ENCODE peak calls at places on chromosome 22, in eight cellular contexts. G is psoas muscle, T is GM06990, I is spleen, C is MM.1S, Q is fibroblast of pulmonary artery, P is ovary, U is thoracic aorta. Z is an unnamed sample.

GRCh38 chr22:20809538-20810185 is 35.7 kb downstream of the SERPIND1 start:
- DNase-seq in G (no peak), T (no peak), I (no peak), C (no peak), Q (no peak), P (no peak), U (no peak), Z (no peak)

GRCh38 chr22:44571566-44572413 is 73.8 kb upstream of the RTL6 start:
- DNase-seq in G (no peak), T (no peak), I (no peak), C (no peak), Q (no peak), P (no peak), U (no peak), Z (no peak)

GRCh38 chr22:35971418-35972119 is 57.1 kb downstream of the RBFOX2 start:
- DNase-seq in G (no peak), T (no peak), I (no peak), C (no peak), Q (peak), P (no peak), U (no peak), Z (no peak)

GRCh38 chr22:35642305-35642741 is 5.9 kb upstream of the APOL6 start:
- DNase-seq in G (no peak), T (no peak), I (peak), C (no peak), Q (peak), P (peak), U (no peak), Z (no peak)

GRCh38 chr22:49724893-49725489 is 102.7 kb downstream of the BRD1 start:
- DNase-seq in G (peak), T (peak), I (peak), C (peak), Q (peak), P (no peak), U (no peak), Z (peak)

GRCh38 chr22:36243996-36244395 is 4.7 kb upstream of the APOL2 start:
- DNase-seq in G (no peak), T (no peak), I (no peak), C (no peak), Q (no peak), P (no peak), U (no peak), Z (no peak)

GRCh38 chr22:49999063-49999900 is 13.3 kb downstream of the IL17REL start:
- DNase-seq in G (no peak), T (no peak), I (peak), C (no peak), Q (no peak), P (no peak), U (peak), Z (no peak)

GRCh38 chr22:36104988-36105387 is 55.6 kb downstream of the APOL3 start:
- DNase-seq in G (no peak), T (no peak), I (no peak), C (no peak), Q (no peak), P (no peak), U (no peak), Z (no peak)

GRCh38 chr22:43090130-43090789 is 1.1 kb upstream of the TTLL1 start:
- DNase-seq in G (peak), T (peak), I (no peak), C (peak), Q (peak), P (peak), U (peak), Z (peak)

GRCh38 chr22:23834406-23834805 is 4.4 kb downstream of the DERL3 start:
- DNase-seq in G (no peak), T (no peak), I (no peak), C (no peak), Q (no peak), P (peak), U (no peak), Z (no peak)

GRCh38 chr22:24244144-24244787 is 616 bp downstream of the GGT5 start:
- DNase-seq in G (peak), T (no peak), I (peak), C (no peak), Q (peak), P (peak), U (no peak), Z (no peak)

GRCh38 chr22:20656902-20657836 is 116.7 kb upstream of the SERPIND1 start:
- DNase-seq in G (no peak), T (no peak), I (no peak), C (peak), Q (no peak), P (no peak), U (no peak), Z (no peak)

GRCh38 chr22:43777204-43777671 is 34.9 kb downstream of the EFCAB6 start:
- DNase-seq in G (no peak), T (no peak), I (no peak), C (no peak), Q (peak), P (no peak), U (no peak), Z (no peak)

GRCh38 chr22:42284643-42285181 is 14.3 kb upstream of the TCF20 start:
- DNase-seq in G (no peak), T (no peak), I (peak), C (no peak), Q (no peak), P (peak), U (no peak), Z (no peak)

GRCh38 chr22:24200616-24201212 is 19.4 kb downstream of the SUSD2 start:
- DNase-seq in G (no peak), T (no peak), I (no peak), C (no peak), Q (peak), P (no peak), U (no peak), Z (no peak)

GRCh38 chr22:46931414-46931813 is 169.0 kb downstream of the TBC1D22A start:
- DNase-seq in G (no peak), T (no peak), I (no peak), C (no peak), Q (peak), P (no peak), U (no peak), Z (no peak)
- TF ChIP-seq CTCF in G (no peak), T (no peak), I (no peak), C (no peak), Q (peak), P (no peak), U (no peak), Z (no peak)

GRCh38 chr22:18035740-18036139 is 11.4 kb upstream of the MICAL3 start:
- DNase-seq in G (peak), T (no peak), I (peak), C (no peak), Q (no peak), P (no peak), U (no peak), Z (no peak)

GRCh38 chr22:18034076-18034475 is 9.7 kb upstream of the MICAL3 start:
- DNase-seq in G (no peak), T (no peak), I (no peak), C (no peak), Q (no peak), P (no peak), U (no peak), Z (no peak)

GRCh38 chr22:18031670-18032454 is 7.5 kb upstream of the MICAL3 start:
- DNase-seq in G (peak), T (no peak), I (peak), C (no peak), Q (peak), P (no peak), U (no peak), Z (no peak)

GRCh38 chr22:18032455-18033101 is 8.2 kb upstream of the MICAL3 start:
- DNase-seq in G (no peak), T (no peak), I (no peak), C (no peak), Q (peak), P (no peak), U (no peak), Z (no peak)

GRCh38 chr22:18033204-18033998 is 9.0 kb upstream of the MICAL3 start:
- DNase-seq in G (no peak), T (no peak), I (peak), C (no peak), Q (peak), P (no peak), U (no peak), Z (no peak)
- TF ChIP-seq CTCF in G (no peak), T (no peak), I (no peak), C (no peak), Q (peak), P (no peak), U (peak), Z (no peak)

DNA sequence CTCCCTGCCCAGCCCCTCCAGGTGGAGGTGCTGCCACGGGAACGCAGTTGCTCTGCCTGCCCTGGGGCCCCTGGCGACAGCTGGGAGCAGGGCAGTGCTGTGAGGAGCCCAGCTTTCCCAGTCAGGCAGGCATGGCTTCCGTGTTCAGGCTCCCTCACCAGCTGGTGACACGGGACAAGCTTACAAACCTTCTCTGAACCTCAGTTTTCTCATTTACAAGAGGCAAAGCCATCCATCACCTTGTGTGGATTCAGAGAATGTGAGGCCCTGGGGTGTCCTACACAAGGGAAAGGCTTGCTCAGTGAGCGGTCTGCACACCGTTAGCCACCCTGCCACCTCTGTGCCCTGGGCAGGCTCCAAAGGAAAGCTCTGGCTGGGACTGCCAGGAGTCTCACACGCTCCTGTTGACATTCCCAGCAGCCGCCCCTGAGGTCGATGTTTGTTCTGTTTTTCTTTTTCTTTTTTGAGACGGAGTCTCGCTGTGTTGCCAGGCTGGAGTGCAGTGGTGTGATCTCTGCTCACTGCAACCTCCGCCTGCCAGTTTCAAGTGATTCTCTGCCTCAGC is 23.5 kb downstream of the SUN2 start:
- DNase-seq in G (no peak), T (no peak), I (peak), C (peak), Q (no peak), P (peak), U (no peak), Z (no peak)
- TF ChIP-seq CTCF in G (no peak), T (no peak), I (no peak), C (no peak), Q (no peak), P (no peak), U (no peak), Z (no peak)

DNA sequence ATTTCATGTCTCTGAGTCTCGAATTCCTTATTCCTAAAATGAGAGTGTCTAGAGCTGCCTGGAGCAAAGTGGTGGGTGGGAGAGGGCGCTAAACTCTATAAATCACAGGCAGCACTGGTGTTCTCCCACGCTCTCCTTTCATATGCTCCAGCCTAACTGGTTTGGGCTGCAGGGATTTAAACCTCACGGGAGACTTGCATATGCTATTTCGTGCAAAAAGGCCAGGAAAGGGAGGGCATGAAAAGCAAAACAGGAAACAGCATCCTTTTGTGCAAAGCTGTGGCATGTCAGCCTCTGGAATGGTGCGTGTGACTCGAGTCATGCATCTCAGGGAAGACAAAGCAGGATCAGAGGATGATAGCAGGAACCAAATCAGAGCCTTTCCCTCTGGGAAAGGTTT is 46.5 kb upstream of the YWHAH start:
- DNase-seq in G (no peak), T (no peak), I (peak), C (no peak), Q (peak), P (no peak), U (no peak), Z (no peak)
- TF ChIP-seq CTCF in G (no peak), T (no peak), I (no peak), C (no peak), Q (no peak), P (no peak), U (no peak), Z (no peak)

GRCh38 chr22:39185601-39186012 is 33.1 kb upstream of the CBX7 start:
- DNase-seq in G (peak), T (no peak), I (peak), C (no peak), Q (peak), P (no peak), U (no peak), Z (no peak)
- TF ChIP-seq CTCF in G (peak), T (no peak), I (peak), C (no peak), Q (peak), P (no peak), U (no peak), Z (no peak)

GRCh38 chr22:48096846-48097665 is 1334.6 kb downstream of the TBC1D22A start:
- DNase-seq in G (no peak), T (peak), I (no peak), C (peak), Q (no peak), P (no peak), U (no peak), Z (no peak)

GRCh38 chr22:48096411-48096810 is 1334.0 kb downstream of the TBC1D22A start:
- DNase-seq in G (no peak), T (no peak), I (no peak), C (no peak), Q (no peak), P (no peak), U (no peak), Z (no peak)

GRCh38 chr22:48098936-48099245 is 1336.4 kb downstream of the TBC1D22A start:
- DNase-seq in G (no peak), T (peak), I (peak), C (peak), Q (no peak), P (no peak), U (no peak), Z (no peak)

GRCh38 chr22:48098243-48098935 is 1335.9 kb downstream of the TBC1D22A start:
- DNase-seq in G (no peak), T (peak), I (no peak), C (peak), Q (no peak), P (no peak), U (no peak), Z (peak)

GRCh38 chr22:48097723-48098122 is 1335.3 kb downstream of the TBC1D22A start:
- DNase-seq in G (no peak), T (peak), I (no peak), C (peak), Q (no peak), P (no peak), U (no peak), Z (no peak)
- TF ChIP-seq CTCF in G (no peak), T (no peak), I (no peak), C (peak), Q (no peak), P (no peak), U (no peak), Z (no peak)